ENCODE peak calls at places on chromosomes 12 and 14, in nine cellular contexts. K is stomach, Y is tibial nerve, T is HCT116, N is AG04450, F is esophagus squamous epithelium, R is dorsolateral prefrontal cortex, I is H9, L is astrocyte. Q is an unnamed sample.

GRCh38 chr14:76502638-76503037 is 126.7 kb downstream of the ESRRB start:
- DNase-seq in K (no peak), Y (no peak), T (no peak), N (no peak), F (no peak), R (no peak), I (no peak), L (no peak), Q (no peak)

GRCh38 chr12:65335021-65335714 is 56.7 kb downstream of the MSRB3 start:
- DNase-seq in K (no peak), Y (no peak), T (peak), N (peak), F (no peak), R (no peak), I (no peak), L (peak), Q (no peak)

GRCh38 chr12:68111995-68112394 is 47.5 kb downstream of the IFNG start:
- DNase-seq in K (no peak), Y (no peak), T (no peak), N (no peak), F (no peak), R (no peak), I (no peak), L (peak), Q (no peak)

GRCh38 chr14:102042699-102043098 is 44.1 kb downstream of the HSP90AA1 start:
- DNase-seq in K (no peak), Y (no peak), T (no peak), N (no peak), F (no peak), R (no peak), I (no peak), L (no peak), Q (no peak)

GRCh38 chr12:122793685-122794106 is 19.3 kb downstream of the CCDC62 start:
- DNase-seq in K (no peak), Y (no peak), T (peak), N (peak), F (no peak), R (no peak), I (no peak), L (peak), Q (peak)

GRCh38 chr14:26290007-26290530 is 307.8 kb downstream of the NOVA1 start:
- DNase-seq in K (no peak), Y (no peak), T (no peak), N (no peak), F (no peak), R (no peak), I (no peak), L (peak), Q (no peak)

GRCh38 chr14:98906123-98906995 is 365.6 kb downstream of the BCL11B start:
- DNase-seq in K (no peak), Y (peak), T (peak), N (no peak), F (no peak), R (no peak), I (no peak), L (peak), Q (no peak)

GRCh38 chr14:73749706-73750105 is 35.5 kb upstream of the PNMA1 start:
- DNase-seq in K (no peak), Y (no peak), T (no peak), N (no peak), F (no peak), R (no peak), I (peak), L (no peak), Q (no peak)

GRCh38 chr12:104605685-104606084 is 148.9 kb downstream of the CHST11 start:
- DNase-seq in K (no peak), Y (peak), T (no peak), N (no peak), F (no peak), R (peak), I (peak), L (peak), Q (no peak)

GRCh38 chr12:121388421-121388981 is 11.4 kb upstream of the RNF34 start:
- DNase-seq in K (no peak), Y (no peak), T (no peak), N (peak), F (no peak), R (no peak), I (no peak), L (peak), Q (no peak)

GRCh38 chr14:36973806-36974442 is 198.5 kb downstream of the SLC25A21 start:
- DNase-seq in K (no peak), Y (no peak), T (no peak), N (peak), F (no peak), R (no peak), I (no peak), L (peak), Q (no peak)

GRCh38 chr12:126198966-126199692 is 1133.9 kb downstream of the AACS start:
- DNase-seq in K (peak), Y (no peak), T (no peak), N (no peak), F (no peak), R (no peak), I (no peak), L (no peak), Q (peak)

GRCh38 chr12:31118831-31119530 is 45.3 kb downstream of the DDX11 start:
- DNase-seq in K (peak), Y (no peak), T (peak), N (no peak), F (no peak), R (no peak), I (peak), L (no peak), Q (no peak)

GRCh38 chr14:56891226-56891625 is 80.9 kb upstream of the OTX2 start:
- DNase-seq in K (no peak), Y (no peak), T (no peak), N (no peak), F (no peak), R (no peak), I (no peak), L (no peak), Q (no peak)

GRCh38 chr12:67981236-67982164 is 7.7 kb upstream of the IFNG-AS1 start:
- DNase-seq in K (no peak), Y (no peak), T (peak), N (peak), F (no peak), R (no peak), I (no peak), L (peak), Q (no peak)

GRCh38 chr14:62179367-62180018 is 417.3 kb downstream of the SNAPC1 start:
- DNase-seq in K (peak), Y (no peak), T (peak), N (peak), F (no peak), R (peak), I (peak), L (peak), Q (peak)

GRCh38 chr12:130008241-130008640 is 104.4 kb upstream of the TMEM132D start:
- DNase-seq in K (no peak), Y (no peak), T (no peak), N (no peak), F (no peak), R (no peak), I (no peak), L (no peak), Q (no peak)

GRCh38 chr12:94250130-94250529 is 101.8 kb downstream of the PLXNC1 start:
- DNase-seq in K (no peak), Y (no peak), T (no peak), N (no peak), F (no peak), R (no peak), I (no peak), L (no peak), Q (no peak)

GRCh38 chr12:42643881-42644579 is 54.5 kb upstream of the PRICKLE1 start:
- DNase-seq in K (no peak), Y (no peak), T (no peak), N (no peak), F (no peak), R (no peak), I (no peak), L (peak), Q (no peak)

GRCh38 chr12:90207799-90208198 is 499.2 kb upstream of the ATP2B1 start:
- DNase-seq in K (no peak), Y (no peak), T (no peak), N (no peak), F (no peak), R (no peak), I (no peak), L (no peak), Q (no peak)

GRCh38 chr12:13061377-13061776 is 17.2 kb downstream of the FAM234B start:
- DNase-seq in K (no peak), Y (no peak), T (no peak), N (no peak), F (no peak), R (no peak), I (no peak), L (no peak), Q (no peak)

DNA sequence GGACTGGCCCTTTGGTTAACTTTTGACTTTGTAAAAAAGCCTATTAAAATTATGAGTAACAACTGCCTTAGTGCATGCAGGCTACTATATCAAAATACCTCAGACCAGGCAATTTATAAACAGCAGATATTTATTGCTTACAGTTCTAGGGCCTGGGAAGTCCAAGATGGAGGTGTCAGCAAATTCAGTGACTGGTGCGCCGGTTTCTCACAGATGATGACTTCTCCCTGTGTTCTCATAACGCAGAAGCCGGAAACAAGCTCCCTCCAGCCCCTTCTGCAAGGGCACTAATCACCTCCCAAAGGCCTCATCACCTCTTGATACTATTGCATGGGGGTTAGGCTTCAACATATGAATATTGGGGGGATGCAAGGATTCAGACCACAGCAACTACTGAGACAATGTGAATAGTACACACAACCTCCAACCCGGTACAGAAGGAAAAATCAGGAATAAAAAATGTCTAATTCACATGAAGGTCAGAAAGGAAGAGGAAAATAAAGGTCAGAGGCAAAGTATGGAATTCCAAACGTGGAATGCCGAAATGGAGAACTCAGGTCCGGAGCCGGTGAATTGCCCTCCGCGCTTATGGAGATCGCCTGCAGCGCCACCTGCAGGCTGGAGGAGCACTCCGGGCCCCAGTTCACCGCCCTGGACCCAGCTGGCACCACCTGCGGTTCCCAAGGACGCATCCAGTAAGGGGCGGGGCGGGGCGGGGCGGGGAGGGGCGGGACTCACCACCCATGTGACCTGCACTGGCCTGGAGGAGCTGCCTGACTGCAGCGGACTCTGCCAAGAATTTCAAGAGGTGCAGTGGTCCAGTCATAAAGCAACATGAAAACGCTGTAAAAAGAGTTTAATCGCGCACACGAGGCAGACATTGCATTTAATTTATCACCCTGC is 203.4 kb downstream of the KIF26A start:
- DNase-seq in K (peak), Y (no peak), T (peak), N (no peak), F (no peak), R (peak), I (peak), L (no peak), Q (peak)
- TF ChIP-seq CTCF in K (no peak), Y (peak), T (peak), N (no peak), F (no peak), R (peak), I (peak), L (no peak), Q (peak)

GRCh38 chr14:55297611-55298323 is 26.5 kb downstream of the FBXO34 start:
- DNase-seq in K (peak), Y (no peak), T (no peak), N (no peak), F (no peak), R (no peak), I (no peak), L (no peak), Q (peak)
- TF ChIP-seq CTCF in K (no peak), Y (no peak), T (peak), N (no peak), F (peak), R (no peak), I (peak), L (no peak), Q (peak)

GRCh38 chr14:106843376-106843775 is 1317.0 kb downstream of the TMEM121 start:
- DNase-seq in K (no peak), Y (no peak), T (no peak), N (no peak), F (no peak), R (no peak), I (no peak), L (no peak), Q (no peak)
- TF ChIP-seq CTCF in K (no peak), Y (no peak), T (no peak), N (no peak), F (no peak), R (no peak), I (no peak), L (no peak), Q (peak)

DNA sequence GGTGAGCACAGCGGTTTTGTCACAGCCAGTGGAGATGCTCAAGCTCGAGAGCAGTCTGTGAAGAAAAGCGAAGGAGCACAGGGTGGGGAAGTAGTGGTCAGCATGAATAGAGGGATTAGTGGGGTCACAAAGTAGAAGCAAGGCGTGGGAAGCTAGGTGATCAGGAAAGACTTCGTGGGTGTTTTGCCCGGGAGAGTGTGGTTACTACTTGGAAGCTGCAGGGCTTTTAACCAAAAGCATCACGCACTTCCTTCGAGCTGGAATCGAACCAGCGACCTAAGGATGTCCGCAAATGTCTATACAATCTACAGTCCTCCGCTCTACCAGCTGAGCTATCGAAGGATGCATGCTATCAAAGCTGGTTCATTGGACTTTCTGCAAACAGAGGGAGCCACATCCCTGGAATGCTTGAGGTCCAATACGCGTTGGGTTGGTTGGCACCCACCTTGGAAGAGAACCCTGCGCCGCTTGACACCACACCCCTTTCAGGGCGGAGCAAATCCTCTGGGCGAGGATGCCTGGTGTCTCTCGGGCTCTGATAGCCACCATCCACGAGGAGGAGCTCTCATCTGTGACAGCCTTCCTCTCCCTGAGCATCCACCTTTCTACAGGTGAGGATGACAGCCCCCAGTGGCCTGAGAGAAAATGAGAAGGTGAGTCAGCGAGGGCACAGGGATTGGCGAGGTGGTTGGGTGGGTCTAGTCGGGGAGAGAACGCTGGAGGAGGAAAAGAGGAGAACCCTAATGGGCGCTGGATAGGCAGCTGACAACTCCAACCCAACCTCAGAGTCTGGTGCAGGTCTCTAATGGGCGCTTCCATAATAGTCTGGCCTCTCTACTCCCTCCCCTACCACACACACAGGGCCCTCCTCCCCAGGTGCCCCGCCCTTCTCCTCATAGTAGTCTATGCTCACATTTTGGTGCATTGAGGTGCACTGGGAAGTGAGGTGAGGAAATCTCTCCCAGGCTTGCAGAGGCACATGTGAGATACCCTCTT is 16.0 kb upstream of the OR6S1 start:
- DNase-seq in K (no peak), Y (no peak), T (peak), N (no peak), F (no peak), R (no peak), I (peak), L (no peak), Q (peak)
- TF ChIP-seq CTCF in K (no peak), Y (no peak), T (peak), N (no peak), F (no peak), R (no peak), I (peak), L (no peak), Q (peak)

DNA sequence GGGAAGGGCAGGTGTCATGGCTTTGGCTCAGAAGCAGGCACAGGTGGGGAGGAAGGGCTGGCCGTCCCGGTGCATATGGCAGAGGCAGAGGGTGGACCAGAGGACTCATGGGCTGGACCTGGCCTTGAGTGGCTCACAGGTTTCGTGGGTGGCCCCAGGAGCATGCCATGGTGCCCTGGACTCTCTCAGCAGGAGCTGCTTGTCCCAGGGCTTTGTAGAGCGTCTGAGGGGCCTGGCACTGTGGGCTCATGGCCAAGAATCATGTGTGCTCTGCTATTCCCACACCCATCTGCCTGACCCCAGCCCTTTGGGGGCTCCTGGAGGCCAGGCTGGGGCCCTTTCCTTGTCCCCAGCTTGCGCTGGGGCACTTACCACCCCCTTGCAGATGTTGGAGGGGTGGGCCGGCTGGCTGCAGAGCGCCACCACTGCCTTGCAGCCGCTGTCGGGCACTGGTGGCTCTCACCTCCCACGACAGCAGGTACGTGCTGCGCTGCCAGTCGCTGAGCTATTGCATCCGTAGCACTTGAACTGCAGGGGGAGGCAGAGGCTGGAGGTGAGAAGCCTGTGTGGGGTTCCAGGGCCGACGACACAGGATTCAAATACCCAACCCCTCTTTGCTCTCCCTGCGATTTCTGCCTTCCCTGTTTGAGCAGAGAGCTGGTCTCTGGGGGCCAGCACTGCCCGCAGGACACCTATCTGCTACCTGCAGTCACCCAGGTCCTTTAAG is 187.4 kb upstream of the PRMT8 start:
- DNase-seq in K (no peak), Y (no peak), T (no peak), N (no peak), F (no peak), R (peak), I (peak), L (no peak), Q (no peak)
- TF ChIP-seq CTCF in K (no peak), Y (no peak), T (peak), N (peak), F (peak), R (peak), I (peak), L (no peak), Q (peak)

Q was measured in LNCaP clone FGC.